ENCODE peak calls at places on chromosome 1, in nine cellular contexts. Y is HS-5; F is stimulated activated CD4-positive, alpha-beta T cell treated with anti-CD3 and anti-CD28 coated beads, Interleukin-1b, Interleukin-23, amount 100 ng/mL, for 24 hours; S is NCI-H2107; O is AG09309; C is colonic mucosa; K is MM.1S; L is GM12864; Q is heart right ventricle. D is an unnamed sample.

GRCh38 chr1:192700834-192701271 is 64.9 kb downstream of the RGS13 start:
- DNase-seq in Y (peak; percentile 60), F (no peak), S (no peak), O (peak; percentile 87), C (no peak), K (no peak), L (no peak), Q (no peak), D (no peak)

GRCh38 chr1:37762516-37762915 is 2.4 kb downstream of the EPHA10 start:
- DNase-seq in Y (no peak), F (no peak), S (no peak), O (no peak), C (no peak), K (no peak), L (no peak), Q (no peak), D (no peak)

GRCh38 chr1:186617860-186618780 is 62.1 kb downstream of the PTGS2 start:
- DNase-seq in Y (peak; percentile 35), F (no peak), S (no peak), O (peak; percentile 29), C (peak; percentile 58), K (peak; percentile 98), L (peak; percentile 83), Q (peak; percentile 40), D (peak; percentile 66)

GRCh38 chr1:106621853-106622252 is 434.6 kb upstream of the PRMT6 start:
- DNase-seq in Y (no peak), F (no peak), S (no peak), O (no peak), C (no peak), K (no peak), L (no peak), Q (no peak), D (no peak)

GRCh38 chr1:236535656-236536293 is 12.0 kb downstream of the LGALS8 start:
- DNase-seq in Y (no peak), F (no peak), S (no peak), O (no peak), C (no peak), K (no peak), L (no peak), Q (no peak), D (no peak)

GRCh38 chr1:30744060-30744756 is 13.4 kb downstream of the LAPTM5 start:
- DNase-seq in Y (no peak), F (no peak), S (no peak), O (no peak), C (no peak), K (peak; percentile 88), L (no peak), Q (no peak), D (peak; percentile 60)

GRCh38 chr1:65958561-65959350 is 166.1 kb downstream of the PDE4B start:
- DNase-seq in Y (peak; percentile 40), F (no peak), S (peak; percentile 11), O (no peak), C (no peak), K (peak; percentile 61), L (peak; percentile 8), Q (no peak), D (peak; percentile 13)

GRCh38 chr1:17833661-17834501 is 78.7 kb downstream of the ACTL8 start:
- DNase-seq in Y (no peak), F (no peak), S (no peak), O (no peak), C (no peak), K (no peak), L (no peak), Q (no peak), D (no peak)

GRCh38 chr1:59063501-59063900 is 233.4 kb upstream of the FGGY start:
- DNase-seq in Y (no peak), F (no peak), S (no peak), O (no peak), C (no peak), K (no peak), L (no peak), Q (no peak), D (no peak)

GRCh38 chr1:180601512-180601911 is 30.3 kb upstream of the XPR1 start:
- DNase-seq in Y (no peak), F (no peak), S (no peak), O (no peak), C (no peak), K (no peak), L (no peak), Q (no peak), D (no peak)

GRCh38 chr1:66599346-66599745 is 65.4 kb downstream of the SGIP1 start:
- DNase-seq in Y (no peak), F (no peak), S (no peak), O (no peak), C (no peak), K (no peak), L (no peak), Q (no peak), D (no peak)

GRCh38 chr1:226827458-226827857 is 43.0 kb upstream of the PSEN2 start:
- DNase-seq in Y (no peak), F (no peak), S (no peak), O (no peak), C (peak; percentile 38), K (no peak), L (no peak), Q (peak; percentile 67), D (no peak)

GRCh38 chr1:975896-976683 is 5.8 kb downstream of the PERM1 start:
- DNase-seq in Y (no peak), F (no peak), S (no peak), O (no peak), C (peak; percentile 74), K (peak; percentile 43), L (no peak), Q (peak; percentile 61), D (peak; percentile 63)

GRCh38 chr1:47761201-47761930 is 235.8 kb downstream of the TRABD2B start:
- DNase-seq in Y (no peak), F (no peak), S (no peak), O (no peak), C (no peak), K (no peak), L (no peak), Q (no peak), D (no peak)

GRCh38 chr1:156413310-156414246 is 44.6 kb downstream of the RHBG start:
- DNase-seq in Y (no peak), F (no peak), S (no peak), O (no peak), C (no peak), K (no peak), L (no peak), Q (no peak), D (no peak)

GRCh38 chr1:178412400-178412770 is 84.4 kb downstream of the CLEC20A start:
- DNase-seq in Y (no peak), F (no peak), S (no peak), O (no peak), C (no peak), K (peak; percentile 71), L (peak; percentile 12), Q (no peak), D (peak; percentile 29)

D was measured in GM06990.